ENCODE peak calls at places on chromosome 2, in eight cellular contexts. V is HCT116, P is spleen, U is endothelial cell of umbilical vein, Q is sigmoid colon, Y is transverse colon, G is HepG2, B is suprapubic skin. N is an unnamed sample.

GRCh38 chr2:71927757-71928715 is 219.6 kb downstream of the CYP26B1 start:
- DNase-seq in V (no peak), P (peak; percentile 43), U (no peak), Q (no peak), Y (no peak), G (no peak), B (no peak), N (no peak)

GRCh38 chr2:50347355-50348044 is 684.4 kb downstream of the NRXN1 start:
- DNase-seq in V (no peak), P (peak; percentile 43), U (no peak), Q (peak; percentile 57), Y (no peak), G (no peak), B (no peak), N (no peak)

GRCh38 chr2:99818842-99819241 is 323.5 kb downstream of the AFF3 start:
- DNase-seq in V (peak; percentile 12), P (no peak), U (peak; percentile 57), Q (no peak), Y (no peak), G (peak; percentile 10), B (no peak), N (no peak)

GRCh38 chr2:209808521-209808920 is 36.9 kb downstream of the UNC80 start:
- DNase-seq in V (no peak), P (no peak), U (no peak), Q (no peak), Y (no peak), G (no peak), B (no peak), N (no peak)

GRCh38 chr2:54722641-54723299 is 692 bp upstream of the EML6 start:
- DNase-seq in V (peak; percentile 0), P (no peak), U (no peak), Q (no peak), Y (no peak), G (no peak), B (no peak), N (no peak)

GRCh38 chr2:76491503-76491902 is 780.8 kb upstream of the GCFC2 start:
- DNase-seq in V (no peak), P (no peak), U (no peak), Q (no peak), Y (no peak), G (no peak), B (no peak), N (no peak)

GRCh38 chr2:215696998-215697397 is 261.1 kb upstream of the FN1 start:
- DNase-seq in V (no peak), P (no peak), U (no peak), Q (no peak), Y (no peak), G (no peak), B (no peak), N (no peak)

GRCh38 chr2:111961663-111962062 is 63.3 kb downstream of the MERTK start:
- DNase-seq in V (no peak), P (no peak), U (no peak), Q (no peak), Y (no peak), G (no peak), B (no peak), N (no peak)

GRCh38 chr2:165305391-165306096 is 66.3 kb downstream of the SCN2A start:
- DNase-seq in V (no peak), P (no peak), U (peak; percentile 25), Q (no peak), Y (no peak), G (no peak), B (no peak), N (no peak)

GRCh38 chr2:18304849-18305248 is 255.6 kb downstream of the RDH14 start:
- DNase-seq in V (no peak), P (no peak), U (no peak), Q (no peak), Y (no peak), G (no peak), B (no peak), N (no peak)

GRCh38 chr2:97734061-97734912 is 20.9 kb downstream of the ZAP70 start:
- DNase-seq in V (no peak), P (peak; percentile 72), U (no peak), Q (no peak), Y (no peak), G (no peak), B (peak; percentile 78), N (no peak)

GRCh38 chr2:85589982-85590791 is 5.4 kb upstream of the RNF181 start:
- DNase-seq in V (no peak), P (no peak), U (peak; percentile 84), Q (no peak), Y (no peak), G (peak; percentile 82), B (no peak), N (no peak)

GRCh38 chr2:197867630-197868029 is 63.2 kb downstream of the PLCL1 start:
- DNase-seq in V (no peak), P (no peak), U (no peak), Q (no peak), Y (no peak), G (no peak), B (no peak), N (no peak)

GRCh38 chr2:173896755-173897154 is 68.4 kb downstream of the SP3 start:
- DNase-seq in V (no peak), P (no peak), U (no peak), Q (no peak), Y (no peak), G (no peak), B (no peak), N (no peak)

GRCh38 chr2:173903611-173904394 is 61.4 kb downstream of the SP3 start:
- DNase-seq in V (no peak), P (no peak), U (no peak), Q (no peak), Y (no peak), G (no peak), B (no peak), N (no peak)

GRCh38 chr2:173898996-173899395 is 66.2 kb downstream of the SP3 start:
- DNase-seq in V (no peak), P (no peak), U (no peak), Q (no peak), Y (no peak), G (no peak), B (no peak), N (no peak)

GRCh38 chr2:173892341-173892740 is 72.8 kb downstream of the SP3 start:
- DNase-seq in V (no peak), P (no peak), U (no peak), Q (no peak), Y (no peak), G (no peak), B (no peak), N (no peak)

DNA sequence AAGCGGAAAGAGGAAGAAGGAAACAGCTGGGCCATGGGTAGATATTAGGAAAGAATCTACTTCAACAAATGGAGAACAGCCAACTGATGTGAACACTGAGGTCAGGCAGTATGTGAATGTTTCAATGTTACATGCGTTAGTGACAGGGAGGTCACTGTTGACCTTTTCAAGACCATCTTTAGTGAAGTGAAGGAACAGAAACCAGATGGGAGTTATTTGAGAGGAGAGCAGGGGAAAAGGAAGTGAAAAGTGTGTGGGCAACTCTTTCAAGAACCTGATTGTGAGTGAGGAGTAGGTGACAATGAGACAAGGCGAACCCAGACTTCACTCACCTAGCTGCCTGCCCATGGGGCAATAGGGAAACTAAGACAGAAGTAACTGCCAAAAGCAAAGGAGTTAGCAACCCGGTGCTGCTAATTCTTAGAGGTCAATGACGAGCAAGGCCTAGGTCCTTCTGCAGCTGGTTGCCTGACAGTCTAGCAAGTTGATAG is 67.0 kb downstream of the SP3 start:
- DNase-seq in V (no peak), P (no peak), U (no peak), Q (no peak), Y (no peak), G (no peak), B (no peak), N (no peak)
- TF ChIP-seq POLR2AphosphoS5 in V (no peak), P (peak; percentile 42), U (no peak), Q (no peak), Y (no peak), G (no peak), B (no peak), N (no peak)

DNA sequence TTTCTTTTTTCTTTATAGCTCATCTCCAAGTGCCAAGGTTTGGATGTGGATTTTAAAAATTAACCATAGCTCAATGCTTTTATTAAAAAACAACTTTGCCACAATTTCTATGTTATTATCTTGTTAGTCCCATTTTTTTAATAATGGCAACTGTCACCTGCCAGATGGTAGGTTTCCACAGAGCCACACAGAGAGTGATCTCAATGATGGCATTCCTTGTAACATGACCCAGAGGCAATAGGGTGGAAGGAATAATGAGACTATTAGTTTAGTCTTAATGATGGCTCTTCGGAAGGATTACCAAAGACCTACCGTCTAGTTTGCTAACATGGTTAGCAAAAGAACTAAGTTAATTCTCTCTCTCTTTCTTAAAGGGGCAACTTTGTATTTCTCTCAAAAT is 64.0 kb downstream of the REL start:
- DNase-seq in V (no peak), P (no peak), U (no peak), Q (no peak), Y (no peak), G (no peak), B (no peak), N (no peak)
- TF ChIP-seq CTCF in V (no peak), P (no peak), U (no peak), Q (no peak), Y (no peak), G (no peak), B (no peak), N (no peak)

GRCh38 chr2:201072201-201072530 is 365 bp downstream of the NDUFB3 start:
- DNase-seq in V (no peak), P (no peak), U (no peak), Q (no peak), Y (no peak), G (no peak), B (no peak), N (no peak)

GRCh38 chr2:201074996-201075395 is 3.2 kb downstream of the NDUFB3 start:
- DNase-seq in V (no peak), P (no peak), U (no peak), Q (no peak), Y (no peak), G (no peak), B (no peak), N (no peak)

GRCh38 chr2:201070966-201071304 is 536 bp downstream of the HYCC2 start:
- DNase-seq in V (no peak), P (no peak), U (no peak), Q (no peak), Y (no peak), G (peak; percentile 35), B (no peak), N (no peak)

GRCh38 chr2:201073071-201073470 is 1.3 kb downstream of the NDUFB3 start:
- DNase-seq in V (no peak), P (no peak), U (no peak), Q (no peak), Y (no peak), G (peak; percentile 29), B (no peak), N (no peak)

GRCh38 chr2:201071305-201072200 is at the start of the genes HYCC2 and NDUFB3:
- DNase-seq in V (peak; percentile 92), P (peak; percentile 95), U (peak; percentile 96), Q (peak; percentile 96), Y (peak; percentile 94), G (peak; percentile 95), B (peak; percentile 96), N (peak; percentile 90)
- TF ChIP-seq POLR2A in V (peak; percentile 77), P (peak; percentile 63), U (peak; percentile 38), Q (peak; percentile 73), Y (peak; percentile 88), G (peak; percentile 71), B (peak; percentile 70), N (peak; percentile 64)

DNA sequence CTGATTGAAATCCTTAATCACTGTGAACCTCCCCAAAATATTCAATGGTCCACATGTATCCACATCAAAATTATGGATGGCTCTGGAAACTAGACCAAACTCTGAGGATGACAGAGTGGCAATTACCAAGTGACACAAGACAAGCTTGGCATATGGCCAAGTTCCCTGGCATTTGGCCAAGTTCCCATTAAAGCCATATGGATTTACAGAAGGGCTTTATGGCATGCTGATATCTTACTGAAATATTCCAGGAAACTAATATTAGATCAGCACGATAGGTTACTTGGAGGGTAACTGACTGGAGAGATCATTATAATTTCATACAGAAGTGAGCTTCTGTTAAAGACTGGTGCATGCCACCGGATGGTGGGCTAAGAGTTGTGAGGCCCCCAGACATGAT is 21.9 kb upstream of the CERS6 start:
- DNase-seq in V (no peak), P (no peak), U (no peak), Q (no peak), Y (peak; percentile 56), G (no peak), B (no peak), N (peak; percentile 11)
- TF ChIP-seq POLR2AphosphoS5 in V (no peak), P (no peak), U (no peak), Q (no peak), Y (no peak), G (no peak), B (no peak), N (no peak)